ENCODE peak calls at places on chromosome 3, in eight cellular contexts. F is naive thymus-derived CD4-positive, alpha-beta T cell; A is kidney; Y is left ventricle myocardium inferior; T is Panc1; P is heart left ventricle; Q is thoracic aorta; R is A673. E is an unnamed sample. For H3K4me1, the result is how much of the 10 kb centered on the place peaks cover.

GRCh38 chr3:89947357-89947954 is 840.0 kb downstream of the EPHA3 start:
- DNase-seq in P (peak), F (no peak), Y (no peak), Q (no peak), A (no peak), R (no peak), T (no peak), E (no peak)

GRCh38 chr3:133933097-133934024 is 37.7 kb upstream of the RAB6B start:
- DNase-seq in Y (no peak), A (no peak), T (no peak), P (no peak), Q (no peak), F (no peak), R (no peak), E (no peak)

GRCh38 chr3:66338927-66339326 is 118.1 kb downstream of the SLC25A26 start:
- DNase-seq in P (no peak), F (no peak), T (no peak), Y (no peak), A (no peak), R (no peak), Q (no peak), E (no peak)

GRCh38 chr3:179560791-179561190 is 1.9 kb upstream of the ACTL6A start:
- DNase-seq in F (no peak), T (no peak), P (no peak), A (no peak), R (no peak), Q (no peak), Y (no peak), E (no peak)

GRCh38 chr3:13380991-13381390 is 39.1 kb downstream of the NUP210 start:
- DNase-seq in Y (no peak), P (no peak), Q (no peak), F (no peak), R (no peak), A (no peak), T (no peak), E (no peak)

GRCh38 chr3:58106640-58107039 is 98.4 kb downstream of the FLNB start:
- DNase-seq in A (no peak), R (no peak), F (no peak), Y (no peak), Q (no peak), T (no peak), P (no peak), E (no peak)

GRCh38 chr3:125207949-125208568 is 4.5 kb downstream of the SLC12A8 start:
- DNase-seq in Y (no peak), T (no peak), F (no peak), A (no peak), Q (no peak), P (no peak), R (no peak), E (no peak)

GRCh38 chr3:189978753-189979152 is 141.9 kb downstream of the P3H2 start:
- DNase-seq in P (no peak), F (no peak), R (no peak), T (no peak), Y (no peak), Q (no peak), A (no peak), E (no peak)

GRCh38 chr3:30626443-30627181 is 20.2 kb downstream of the TGFBR2 start:
- DNase-seq in Y (no peak), R (no peak), P (no peak), Q (no peak), F (no peak), A (no peak), T (no peak), E (no peak)

GRCh38 chr3:159947220-159947619 is 41.4 kb upstream of the IL12A start:
- DNase-seq in F (no peak), A (no peak), T (no peak), R (no peak), P (no peak), Q (no peak), Y (no peak), E (no peak)

GRCh38 chr3:3707858-3708768 is 91.1 kb upstream of the LRRN1 start:
- DNase-seq in F (no peak), Y (no peak), R (no peak), A (no peak), T (no peak), P (no peak), Q (no peak), E (no peak)

GRCh38 chr3:60366491-60366890 is 884.8 kb downstream of the FHIT start:
- DNase-seq in P (no peak), Q (no peak), R (no peak), T (no peak), F (no peak), Y (no peak), A (no peak), E (no peak)

GRCh38 chr3:191329654-191330308 is 545 bp downstream of the UTS2B start:
- DNase-seq in T (no peak), F (no peak), Q (no peak), Y (peak), A (no peak), P (peak), R (peak), E (peak)

GRCh38 chr3:4163006-4163405 is 140.2 kb upstream of the SETMAR start:
- DNase-seq in F (no peak), Y (no peak), A (no peak), Q (no peak), P (no peak), R (no peak), T (no peak), E (no peak)

GRCh38 chr3:165196577-165197561 is 685 bp upstream of the SLITRK3 start:
- DNase-seq in R (peak), F (no peak), Q (no peak), Y (no peak), A (peak), T (no peak), P (no peak), E (peak)

GRCh38 chr3:120524171-120524923 is 71.8 kb upstream of the NDUFB4 start:
- DNase-seq in P (no peak), Q (no peak), R (no peak), A (no peak), T (no peak), F (no peak), Y (no peak), E (no peak)

GRCh38 chr3:146313411-146314111 is 62.7 kb upstream of the PLSCR4 start:
- DNase-seq in R (no peak), P (no peak), Q (no peak), A (no peak), T (no peak), F (no peak), Y (no peak), E (no peak)

GRCh38 chr3:94162700-94163099 is 99.8 kb downstream of the NSUN3 start:
- DNase-seq in A (no peak), T (no peak), Q (no peak), F (no peak), Y (no peak), R (peak), P (no peak), E (no peak)

GRCh38 chr3:172676208-172676920 is 34.5 kb downstream of the NCEH1 start:
- DNase-seq in T (no peak), P (peak), Y (no peak), R (no peak), Q (no peak), A (no peak), F (no peak), E (no peak)

GRCh38 chr3:110697961-110698360 is 373.7 kb upstream of the NECTIN3 start:
- DNase-seq in T (no peak), F (no peak), Q (no peak), A (no peak), R (peak), Y (no peak), P (no peak), E (no peak)

GRCh38 chr3:165742351-165742750 is 94.9 kb downstream of the BCHE start:
- DNase-seq in T (no peak), A (peak), R (no peak), F (no peak), Y (no peak), P (no peak), Q (no peak), E (no peak)

GRCh38 chr3:141840737-141841544 is 35.5 kb upstream of the ATP1B3 start:
- DNase-seq in R (no peak), T (no peak), Y (no peak), Q (no peak), P (no peak), F (no peak), A (no peak), E (no peak)

GRCh38 chr3:27165348-27165747 is 203.8 kb downstream of the NEK10 start:
- DNase-seq in F (no peak), Q (no peak), Y (no peak), A (no peak), T (no peak), P (no peak), R (no peak), E (no peak)

GRCh38 chr3:156781310-156782230 is 44.6 kb upstream of the LEKR1 start:
- DNase-seq in Q (no peak), T (no peak), P (no peak), R (no peak), Y (no peak), F (no peak), A (no peak), E (no peak)

GRCh38 chr3:186790261-186790981 is 7.0 kb downstream of the EIF4A2 start:
- DNase-seq in T (no peak), Y (no peak), A (no peak), P (no peak), Q (no peak), F (no peak), R (peak), E (no peak)

GRCh38 chr3:126351086-126351770 is 6.0 kb downstream of the KLF15 start:
- DNase-seq in Q (no peak), F (no peak), A (peak), P (no peak), R (no peak), T (no peak), Y (no peak), E (peak)

GRCh38 chr3:175146258-175146657 is 287.1 kb downstream of the NAALADL2 start:
- DNase-seq in Q (no peak), A (no peak), P (no peak), F (no peak), Y (no peak), R (peak), T (no peak), E (no peak)

GRCh38 chr3:53166781-53167291 is 5.8 kb downstream of the PRKCD start:
- DNase-seq in F (no peak), Q (no peak), T (no peak), R (no peak), A (no peak), P (peak), Y (peak), E (peak)

GRCh38 chr3:73740041-73740440 is 115.3 kb upstream of the PDZRN3 start:
- DNase-seq in T (no peak), F (no peak), Y (no peak), Q (no peak), A (no peak), P (no peak), R (no peak), E (no peak)

GRCh38 chr3:96700322-96701315 is 113.8 kb upstream of the EPHA6 start:
- DNase-seq in Y (no peak), A (no peak), F (no peak), Q (no peak), T (no peak), P (no peak), R (no peak), E (no peak)

GRCh38 chr3:41131224-41131623 is 68.1 kb upstream of the CTNNB1 start:
- DNase-seq in T (no peak), A (no peak), F (no peak), R (no peak), Q (no peak), Y (no peak), P (no peak), E (no peak)

GRCh38 chr3:182954553-182954952 is 25.8 kb downstream of the DCUN1D1 start:
- DNase-seq in Y (no peak), A (no peak), P (no peak), Q (no peak), F (no peak), T (no peak), R (no peak), E (no peak)

GRCh38 chr3:186143280-186143679 is 34.4 kb upstream of the ETV5 start:
- DNase-seq in P (no peak), F (no peak), T (no peak), A (no peak), Q (no peak), Y (no peak), R (no peak), E (no peak)

GRCh38 chr3:118949113-118949760 is 85.4 kb downstream of the IGSF11 start:
- DNase-seq in T (no peak), A (no peak), R (no peak), Y (no peak), Q (no peak), P (no peak), F (peak), E (no peak)

GRCh38 chr3:13263770-13264467 is 156.2 kb downstream of the NUP210 start:
- DNase-seq in Y (no peak), T (no peak), A (peak), R (no peak), P (peak), F (no peak), Q (no peak), E (no peak)

GRCh38 chr3:52058111-52058510 is 1.7 kb upstream of the DUSP7 start:
- DNase-seq in R (no peak), Y (no peak), P (no peak), A (no peak), T (no peak), F (no peak), Q (no peak), E (no peak)
- H3K27ac ChIP-seq in R (no peak), Y (no peak), P (no peak), A (no peak), T (peak), F (peak), Q (no peak), E (no peak)

GRCh38 chr3:152299243-152299976 is 30.7 kb downstream of the MBNL1 start:
- DNase-seq in Q (no peak), T (no peak), Y (no peak), A (no peak), P (no peak), R (no peak), F (peak), E (no peak)
- H3K4me1 ChIP-seq in Q (half or more), T (half or more), Y (half or more), A (under half), P (half or more), R (half or more), F (half or more), E (under half)

GRCh38 chr3:151307583-151307982 is 9.0 kb downstream of the GPR87 start:
- DNase-seq in Y (no peak), R (no peak), P (no peak), A (no peak), Q (no peak), F (no peak), T (no peak), E (no peak)

GRCh38 chr3:151306168-151306810 is 10.3 kb downstream of the GPR87 start:
- DNase-seq in F (no peak), P (no peak), Y (no peak), Q (no peak), A (no peak), T (no peak), R (no peak), E (no peak)

GRCh38 chr3:151305778-151306157 is 10.9 kb downstream of the GPR87 start:
- DNase-seq in F (no peak), Y (no peak), T (no peak), Q (no peak), P (no peak), A (no peak), R (no peak), E (no peak)

GRCh38 chr3:151307131-151307530 is 9.5 kb downstream of the GPR87 start:
- DNase-seq in F (no peak), A (no peak), T (no peak), R (no peak), Y (no peak), Q (no peak), P (no peak), E (no peak)

DNA sequence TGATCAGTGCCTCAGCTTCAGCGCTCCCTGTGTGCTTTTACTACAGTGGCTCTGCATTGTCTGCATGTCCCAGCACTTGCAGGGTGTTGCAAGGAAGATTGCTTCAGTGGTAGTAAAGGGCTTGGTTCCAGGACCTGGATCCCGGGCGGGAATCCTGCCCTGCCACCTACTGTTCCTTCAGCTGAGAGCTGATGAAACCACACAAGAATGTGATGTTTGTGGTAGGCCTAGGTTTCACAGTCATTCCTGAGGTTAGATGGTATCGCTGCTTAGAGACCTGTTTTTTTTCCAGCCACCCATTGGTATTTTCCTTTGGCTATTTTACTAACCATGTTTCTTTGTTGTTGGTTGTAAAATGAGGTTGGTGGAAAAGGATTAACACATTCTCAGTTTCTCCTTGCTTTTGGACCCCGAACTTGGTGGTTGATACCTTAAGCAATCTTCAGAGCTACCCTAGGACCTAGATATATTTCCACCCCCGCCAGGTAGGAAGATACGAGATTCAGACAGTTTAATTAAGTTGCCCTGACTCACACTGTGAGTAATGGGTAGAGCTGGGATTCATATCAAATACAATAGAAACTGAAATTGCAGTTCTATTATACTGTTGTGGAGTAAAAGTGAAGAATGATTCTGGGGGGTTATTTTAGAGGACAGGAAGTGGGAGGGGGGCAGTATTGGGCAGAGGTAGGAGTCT is 11.4 kb downstream of the GPR87 start:
- DNase-seq in R (peak), T (no peak), F (no peak), Y (no peak), A (peak), Q (no peak), P (no peak), E (peak)
- H3K4me3 ChIP-seq in R (no peak), T (no peak), F (no peak), Y (no peak), A (no peak), Q (no peak), P (no peak), E (no peak)

GRCh38 chr3:158728851-158729250 is 3.4 kb downstream of the RARRES1 start:
- DNase-seq in P (no peak), Q (no peak), A (no peak), F (no peak), R (no peak), T (no peak), Y (no peak), E (no peak)

GRCh38 chr3:158722108-158722507 is 10.1 kb downstream of the RARRES1 start:
- DNase-seq in F (no peak), Y (no peak), R (no peak), T (no peak), Q (no peak), A (no peak), P (no peak), E (no peak)

GRCh38 chr3:158725348-158725966 is 6.8 kb downstream of the RARRES1 start:
- DNase-seq in T (peak), P (peak), Y (no peak), Q (peak), A (peak), R (no peak), F (no peak), E (peak)

GRCh38 chr3:158727499-158728377 is 4.5 kb downstream of the RARRES1 start:
- DNase-seq in R (peak), Y (no peak), A (no peak), P (peak), T (no peak), Q (no peak), F (peak), E (peak)

GRCh38 chr3:158723991-158724390 is 8.3 kb downstream of the RARRES1 start:
- DNase-seq in Q (no peak), T (no peak), P (no peak), A (no peak), Y (no peak), F (no peak), R (no peak), E (no peak)
- H3K27ac ChIP-seq in Q (peak), T (peak), P (no peak), A (no peak), Y (no peak), F (peak), R (no peak), E (peak)